ENCODE peak calls at places on chromosomes 11 and 22, in seven cellular contexts. W is coronary artery; Z is astrocyte of the spinal cord; E is NCI-H774; L is kidney; H is NCI-H82; N is stimulated activated CD4-positive, alpha-beta T cell treated with anti-CD3 and anti-CD28 coated beads, TNF-alpha, amount 100 ng/mL, for 4 hours. K is an unnamed sample.

GRCh38 chr11:9397746-9398680 is 13.6 kb downstream of the IPO7 start:
- DNase-seq in E (no peak), H (no peak), N (no peak), Z (no peak), L (no peak), W (no peak), K (no peak)

GRCh38 chr22:50705219-50705691 is 32.6 kb downstream of the SHANK3 start:
- DNase-seq in L (peak), Z (peak), E (peak), W (no peak), H (peak), N (no peak), K (peak)

GRCh38 chr11:72613977-72614376 is 60.2 kb downstream of the PDE2A start:
- DNase-seq in Z (no peak), L (no peak), H (no peak), N (no peak), E (no peak), W (no peak), K (no peak)

GRCh38 chr11:68340784-68341556 is 28.6 kb downstream of the LRP5 start:
- DNase-seq in W (no peak), Z (peak), L (no peak), H (no peak), E (no peak), N (no peak), K (no peak)

GRCh38 chr22:21026783-21027692 is 5.3 kb downstream of the SLC7A4 start:
- DNase-seq in N (no peak), E (no peak), L (no peak), H (peak), Z (peak), W (no peak), K (no peak)

GRCh38 chr22:31490496-31490925 is 869 bp upstream of the EIF4ENIF1 start:
- DNase-seq in Z (no peak), H (peak), E (no peak), N (peak), L (no peak), W (no peak), K (peak)

GRCh38 chr22:39290724-39291161 is 28.7 kb downstream of the RPL3 start:
- DNase-seq in Z (peak), L (peak), W (no peak), H (no peak), N (no peak), E (no peak), K (peak)

GRCh38 chr11:123505546-123506299 is 75.7 kb downstream of the GRAMD1B start:
- DNase-seq in N (no peak), E (no peak), L (no peak), W (no peak), Z (no peak), H (peak), K (no peak)

GRCh38 chr22:33923660-33924246 is 3.5 kb upstream of the LARGE1 start:
- DNase-seq in N (no peak), Z (peak), L (no peak), H (peak), E (peak), W (no peak), K (peak)

GRCh38 chr11:118200901-118201680 is 23.7 kb downstream of the JAML start:
- DNase-seq in W (no peak), L (no peak), H (no peak), E (no peak), Z (no peak), N (no peak), K (no peak)

GRCh38 chr22:24894220-24894975 is 52.1 kb downstream of the LHFPL7 start:
- DNase-seq in N (no peak), L (peak), E (peak), H (peak), W (peak), Z (peak), K (peak)

GRCh38 chr22:46003271-46004091 is 26.5 kb upstream of the WNT7B start:
- DNase-seq in H (no peak), L (peak), W (no peak), Z (no peak), E (no peak), N (no peak), K (no peak)

GRCh38 chr22:20549232-20549841 is 41.9 kb downstream of the MED15 start:
- DNase-seq in N (no peak), E (no peak), Z (peak), L (no peak), H (peak), W (no peak), K (peak)

GRCh38 chr11:125990244-125990643 is 44.4 kb downstream of the VSIG10L2 start:
- DNase-seq in N (no peak), L (no peak), Z (peak), E (no peak), W (no peak), H (peak), K (no peak)

GRCh38 chr11:90168571-90168970 is 34.1 kb downstream of the NAALAD2 start:
- DNase-seq in H (no peak), L (no peak), N (no peak), E (no peak), Z (no peak), W (no peak), K (no peak)

GRCh38 chr11:125517116-125517804 is 21.2 kb upstream of the FEZ1 start:
- DNase-seq in W (no peak), N (no peak), H (peak), Z (peak), E (peak), L (no peak), K (peak)

K was measured in lung microvascular endothelial cell.